ENCODE peak calls at places on chromosomes 13 and 19, in ten cellular contexts. H, R, Z, P, Y, I, J, U, C and Q are unnamed samples.

GRCh38 chr13:21625366-21625765 is 21.4 kb upstream of the MICU2 start:
- DNase-seq in H (peak; percentile 29), U (no peak), C (peak; percentile 53), P (peak; percentile 35), R (no peak), Z (no peak), J (no peak), I (no peak), Y (no peak), Q (no peak)

GRCh38 chr13:109941951-109942350 is 155.6 kb upstream of the IRS2 start:
- DNase-seq in J (no peak), H (no peak), P (peak; percentile 71), Y (no peak), U (no peak), Z (no peak), I (no peak), C (peak; percentile 23), R (no peak), Q (no peak)

GRCh38 chr13:20053891-20054290 is 95.4 kb downstream of the ZMYM2 start:
- DNase-seq in H (no peak), Z (no peak), Y (no peak), C (no peak), U (no peak), I (no peak), R (no peak), J (no peak), P (no peak), Q (no peak)

GRCh38 chr13:30978981-30979956 is 46.8 kb downstream of the TEX26 start:
- DNase-seq in U (no peak), J (no peak), H (peak; percentile 38), P (peak; percentile 46), Z (peak; percentile 41), I (peak; percentile 12), Y (no peak), C (no peak), R (peak; percentile 28), Q (peak; percentile 0)

GRCh38 chr13:36920612-36921185 is 661 bp upstream of the SMAD9 start:
- DNase-seq in I (no peak), J (no peak), H (no peak), R (no peak), P (no peak), Z (no peak), Y (no peak), C (no peak), U (no peak), Q (no peak)

GRCh38 chr13:40968416-40969000 is 50.6 kb downstream of the ELF1 start:
- DNase-seq in P (no peak), Z (no peak), Y (no peak), J (no peak), R (no peak), I (no peak), C (no peak), U (no peak), H (no peak), Q (no peak)

GRCh38 chr19:33388817-33389573 is 15.5 kb downstream of the CEBPG start:
- DNase-seq in H (no peak), R (peak; percentile 58), Y (no peak), I (no peak), C (no peak), U (no peak), Z (no peak), P (no peak), J (no peak), Q (no peak)

GRCh38 chr13:112826565-112826964 is 136.7 kb downstream of the ATP11A start:
- DNase-seq in U (no peak), Z (no peak), H (no peak), Y (no peak), P (no peak), R (no peak), I (no peak), C (no peak), J (no peak), Q (no peak)

GRCh38 chr19:28297036-28297435 is 915.9 kb downstream of the UQCRFS1 start:
- DNase-seq in C (no peak), P (no peak), R (no peak), I (no peak), Y (no peak), H (no peak), Z (no peak), U (no peak), J (no peak), Q (no peak)

GRCh38 chr13:58463841-58464240 is 832.3 kb downstream of the PCDH17 start:
- DNase-seq in U (no peak), I (no peak), R (no peak), Y (no peak), Z (no peak), H (no peak), P (no peak), J (no peak), C (no peak), Q (no peak)

GRCh38 chr19:7908742-7909461 is 5.2 kb downstream of the MAP2K7 start:
- DNase-seq in I (no peak), U (no peak), J (no peak), Y (no peak), R (no peak), C (no peak), P (no peak), Z (no peak), H (no peak), Q (no peak)

GRCh38 chr19:55103190-55103589 is 14.2 kb downstream of the PPP1R12C start:
- DNase-seq in P (no peak), R (no peak), H (no peak), C (no peak), U (no peak), J (no peak), Z (no peak), Y (no peak), I (no peak), Q (no peak)

GRCh38 chr13:52808842-52809219 is 39.6 kb downstream of the PCDH8 start:
- DNase-seq in H (no peak), Y (no peak), U (no peak), J (no peak), I (no peak), R (no peak), C (no peak), Z (no peak), P (no peak), Q (no peak)

GRCh38 chr13:101516262-101516661 is 63.8 kb downstream of the ITGBL1 start:
- DNase-seq in J (no peak), Z (no peak), I (no peak), Y (no peak), P (no peak), C (no peak), R (no peak), H (no peak), U (no peak), Q (no peak)

DNA sequence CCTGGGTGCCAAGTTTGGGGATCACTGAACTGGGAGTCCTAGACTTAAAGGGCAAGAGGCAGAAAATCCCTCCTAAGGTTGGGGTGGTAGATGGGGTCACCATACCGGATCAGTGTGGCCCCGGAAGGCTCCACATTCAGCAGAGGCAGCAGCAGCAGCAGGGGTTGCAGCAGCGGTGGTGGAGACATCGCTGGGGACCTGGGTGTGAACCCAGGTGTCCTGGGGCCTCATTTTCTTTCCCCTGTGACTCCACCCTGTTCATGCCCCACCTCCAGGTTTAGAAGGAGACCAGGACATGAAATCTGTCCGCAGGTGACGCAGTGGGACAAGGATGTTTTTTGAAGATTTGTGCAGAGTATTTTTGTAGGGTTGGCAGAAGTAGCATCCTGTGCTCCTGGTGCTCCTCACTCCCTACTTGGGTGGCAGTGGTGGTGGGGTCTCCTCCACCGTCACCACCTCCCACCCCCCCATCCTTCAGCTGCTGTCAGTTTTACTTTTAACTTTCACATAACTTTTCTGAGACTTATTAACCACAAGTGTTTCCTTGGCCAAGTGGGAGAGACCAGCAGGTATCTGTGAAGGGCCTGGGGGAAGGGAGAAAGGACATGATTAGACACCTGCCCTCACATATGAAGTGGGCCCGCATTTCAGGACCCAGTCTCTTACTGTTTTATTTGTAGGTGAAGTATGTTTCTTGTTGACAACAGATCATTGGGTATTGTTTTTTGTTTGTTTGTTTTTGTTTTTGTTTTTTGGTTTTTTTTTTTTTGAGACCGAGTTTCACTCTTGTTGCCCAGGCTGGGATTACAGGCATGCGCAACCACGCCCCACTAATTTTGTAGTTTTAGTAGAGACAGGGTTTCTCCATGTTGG is at the start of gene NAPSA:
- DNase-seq in J (no peak), I (no peak), U (no peak), Y (peak; percentile 52), R (no peak), H (no peak), P (no peak), Z (peak; percentile 65), C (no peak), Q (no peak)
- H3K4me3 ChIP-seq in J (no peak within 1 kb of the TSS), I (no peak within 1 kb of the TSS), U (no peak within 1 kb of the TSS), Y (peak within 1 kb of the TSS; percentile 3), R (no peak within 1 kb of the TSS), H (no peak within 1 kb of the TSS), P (no peak within 1 kb of the TSS), Z (peak within 1 kb of the TSS; percentile 23), C (no peak within 1 kb of the TSS), Q (no peak within 1 kb of the TSS)

DNA sequence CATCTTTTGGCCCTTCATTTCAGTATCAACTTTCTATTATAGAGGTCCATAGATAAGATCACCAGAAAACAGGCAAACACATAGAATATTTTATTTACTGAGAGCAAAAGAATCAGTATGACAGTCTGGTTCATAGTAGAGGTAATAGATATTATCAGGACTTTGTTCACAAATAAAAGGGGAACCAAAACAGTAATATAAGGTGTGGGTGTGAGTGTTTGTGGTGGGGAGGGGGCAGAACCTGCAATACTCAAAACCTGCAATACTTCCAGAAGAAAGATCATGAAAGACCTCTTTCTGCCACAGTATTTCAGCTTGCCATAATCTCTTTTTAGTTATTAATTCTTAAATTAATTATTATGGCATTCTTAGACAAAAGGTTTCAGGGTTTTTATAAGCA is 578.7 kb upstream of the SLITRK1 start:
- DNase-seq in C (no peak), J (no peak), Y (no peak), I (no peak), H (no peak), Z (no peak), U (no peak), P (no peak), R (no peak), Q (no peak)
- H3K27ac ChIP-seq in C (no peak overlapping the region), J (no peak overlapping the region), Y (no peak overlapping the region), I (no peak overlapping the region), H (no peak overlapping the region), Z (no peak overlapping the region), U (no peak overlapping the region), P (no peak overlapping the region), R (no peak overlapping the region), Q (no peak overlapping the region)

GRCh38 chr19:14197882-14198281 is 8.1 kb downstream of the ADGRL1 start:
- DNase-seq in Y (no peak), C (no peak), J (no peak), H (no peak), P (no peak), R (no peak), U (no peak), Z (no peak), I (no peak), Q (no peak)
- H3K27me3 ChIP-seq in Y (no peaks in the 10 kb centered on the region), C (no peaks in the 10 kb centered on the region), J (no peaks in the 10 kb centered on the region), H (no peaks in the 10 kb centered on the region), P (no peaks in the 10 kb centered on the region), R (no peaks in the 10 kb centered on the region), U (no peaks in the 10 kb centered on the region), Z (no peaks in the 10 kb centered on the region), I (no peaks in the 10 kb centered on the region), Q (no peaks in the 10 kb centered on the region)

DNA sequence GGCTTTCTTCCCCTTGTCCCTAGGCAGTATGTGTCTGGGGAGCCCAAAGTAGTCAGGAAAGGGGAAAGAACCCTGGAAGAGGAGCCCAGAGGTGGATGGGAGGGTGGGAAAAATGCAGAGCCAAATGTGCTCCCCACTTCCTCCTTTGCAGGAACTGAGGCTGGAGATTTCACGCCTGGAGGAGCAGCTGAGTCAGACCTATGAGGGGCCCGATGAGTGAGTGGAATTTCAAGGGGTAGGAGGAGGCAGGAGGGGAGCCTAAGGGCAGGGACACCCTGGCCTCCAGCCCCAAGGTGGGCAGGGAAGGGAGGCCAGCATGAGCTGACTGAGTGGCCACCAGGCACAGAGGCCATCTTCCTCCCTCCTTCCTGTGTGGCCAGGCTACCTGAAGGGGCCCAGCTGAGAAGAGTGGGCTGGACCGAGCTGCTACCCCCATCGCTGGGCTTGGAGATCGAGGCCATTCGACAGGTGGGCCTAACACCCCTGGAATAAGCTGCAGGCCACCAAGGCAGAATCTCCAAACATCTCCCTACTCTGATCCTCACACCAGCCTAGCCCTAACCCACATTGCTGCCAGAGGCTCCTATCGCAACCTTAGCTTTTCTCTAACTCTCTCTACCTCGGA is 14.3 kb downstream of the PTH2 start:
- DNase-seq in R (no peak), P (no peak), I (no peak), C (no peak), U (no peak), J (no peak), H (no peak), Z (no peak), Y (no peak), Q (no peak)
- H3K4me3 ChIP-seq in R (no peak overlapping the region), P (no peak overlapping the region), I (no peak overlapping the region), C (no peak overlapping the region), U (no peak overlapping the region), J (no peak overlapping the region), H (no peak overlapping the region), Z (no peak overlapping the region), Y (no peak overlapping the region), Q (peak overlapping the region; percentile 13)